ENCODE peak calls at places on chromosomes 4 and X, in ten cellular contexts. G is kidney epithelial cell, S is fibroblast of pulmonary artery, X is fibroblast of mammary gland, C is mammary epithelial cell, J is endodermal cell, P is left lung, I is fibroblast of lung, H is kidney, Z is neural crest cell. L is an unnamed sample.
A peak's percentile ranks its signal among the peaks of the same experiment; 100 is the strongest.

GRCh38 chrX:153408871-153409351 is 2.4 kb upstream of the ZFP92 start:
- DNase-seq in J (no peak), I (no peak), Z (no peak), C (no peak), X (no peak), G (no peak), S (no peak), H (no peak), P (no peak), L (no peak)

GRCh38 chr4:106305435-106306055 is 10.5 kb downstream of the TBCK start:
- DNase-seq in H (no peak), G (no peak), P (no peak), Z (no peak), X (no peak), I (no peak), J (no peak), C (no peak), S (no peak), L (no peak)

GRCh38 chrX:150405576-150405975 is 42.5 kb downstream of the MAMLD1 start:
- DNase-seq in Z (no peak), P (no peak), H (no peak), G (no peak), S (no peak), I (no peak), J (peak; percentile 68), C (no peak), X (no peak), L (no peak)

GRCh38 chr4:126405369-126405982 is 1090.7 kb downstream of the FAT4 start:
- DNase-seq in P (no peak), S (peak; percentile 64), C (peak; percentile 16), I (peak; percentile 24), G (no peak), J (no peak), H (no peak), X (peak; percentile 47), Z (no peak), L (no peak)

GRCh38 chrX:96453139-96453538 is 231.5 kb upstream of the DIAPH2 start:
- DNase-seq in H (no peak), I (no peak), P (no peak), X (no peak), C (no peak), Z (no peak), S (no peak), J (no peak), G (peak; percentile 32), L (no peak)

GRCh38 chr4:84151574-84151973 is 347.5 kb downstream of the NKX6-1 start:
- DNase-seq in J (no peak), H (no peak), S (no peak), C (no peak), Z (no peak), I (no peak), P (no peak), G (no peak), X (no peak), L (no peak)

GRCh38 chr4:26256016-26256415 is 64.8 kb upstream of the RBPJ start:
- DNase-seq in G (no peak), I (peak; percentile 31), X (peak; percentile 72), J (no peak), H (no peak), P (no peak), C (no peak), Z (no peak), S (no peak), L (no peak)

GRCh38 chr4:72900952-72901351 is 168.6 kb downstream of the COX18 start:
- DNase-seq in X (peak; percentile 45), I (peak; percentile 55), P (no peak), C (no peak), G (no peak), H (no peak), S (peak; percentile 37), Z (no peak), J (no peak), L (no peak)

GRCh38 chrX:72142094-72142843 is 10.6 kb upstream of the RTL5 start:
- DNase-seq in S (no peak), C (no peak), X (no peak), G (no peak), H (no peak), Z (peak; percentile 23), J (no peak), P (no peak), I (peak; percentile 60), L (no peak)

GRCh38 chrX:46447384-46447783 is 97.8 kb downstream of the ZNF674 start:
- DNase-seq in X (peak; percentile 18), P (no peak), C (no peak), I (peak; percentile 11), J (no peak), Z (no peak), H (no peak), S (peak; percentile 23), G (no peak), L (no peak)

GRCh38 chrX:42073468-42073867 is 150.1 kb upstream of the CASK start:
- DNase-seq in J (no peak), X (no peak), G (no peak), S (no peak), Z (no peak), C (no peak), I (no peak), H (no peak), P (no peak), L (no peak)

GRCh38 chrX:10259716-10260115 is 102.9 kb downstream of the CLCN4 start:
- DNase-seq in S (peak; percentile 45), C (no peak), G (no peak), X (peak; percentile 26), Z (no peak), P (no peak), I (peak; percentile 65), H (no peak), J (no peak), L (no peak)

GRCh38 chr4:94126669-94127068 is 81.0 kb upstream of the SMARCAD1 start:
- DNase-seq in Z (no peak), G (no peak), C (no peak), J (no peak), X (no peak), P (no peak), H (no peak), I (no peak), S (no peak), L (no peak)

GRCh38 chrX:31497086-31497485 is 425.2 kb upstream of the FTHL17 start:
- DNase-seq in C (peak; percentile 8), I (peak; percentile 71), J (no peak), G (no peak), H (no peak), S (peak; percentile 52), P (no peak), X (peak; percentile 50), Z (no peak), L (no peak)

GRCh38 chrX:75118296-75118695 is 37.8 kb downstream of the ABCB7 start:
- DNase-seq in J (no peak), S (no peak), C (no peak), X (peak; percentile 6), H (no peak), Z (no peak), I (no peak), P (no peak), G (no peak), L (no peak)

GRCh38 chr4:2045518-2045951 is 13.6 kb upstream of the NAT8L start:
- DNase-seq in G (no peak), X (no peak), Z (no peak), C (peak; percentile 26), J (no peak), I (peak; percentile 17), H (peak; percentile 45), S (no peak), P (no peak), L (no peak)

DNA sequence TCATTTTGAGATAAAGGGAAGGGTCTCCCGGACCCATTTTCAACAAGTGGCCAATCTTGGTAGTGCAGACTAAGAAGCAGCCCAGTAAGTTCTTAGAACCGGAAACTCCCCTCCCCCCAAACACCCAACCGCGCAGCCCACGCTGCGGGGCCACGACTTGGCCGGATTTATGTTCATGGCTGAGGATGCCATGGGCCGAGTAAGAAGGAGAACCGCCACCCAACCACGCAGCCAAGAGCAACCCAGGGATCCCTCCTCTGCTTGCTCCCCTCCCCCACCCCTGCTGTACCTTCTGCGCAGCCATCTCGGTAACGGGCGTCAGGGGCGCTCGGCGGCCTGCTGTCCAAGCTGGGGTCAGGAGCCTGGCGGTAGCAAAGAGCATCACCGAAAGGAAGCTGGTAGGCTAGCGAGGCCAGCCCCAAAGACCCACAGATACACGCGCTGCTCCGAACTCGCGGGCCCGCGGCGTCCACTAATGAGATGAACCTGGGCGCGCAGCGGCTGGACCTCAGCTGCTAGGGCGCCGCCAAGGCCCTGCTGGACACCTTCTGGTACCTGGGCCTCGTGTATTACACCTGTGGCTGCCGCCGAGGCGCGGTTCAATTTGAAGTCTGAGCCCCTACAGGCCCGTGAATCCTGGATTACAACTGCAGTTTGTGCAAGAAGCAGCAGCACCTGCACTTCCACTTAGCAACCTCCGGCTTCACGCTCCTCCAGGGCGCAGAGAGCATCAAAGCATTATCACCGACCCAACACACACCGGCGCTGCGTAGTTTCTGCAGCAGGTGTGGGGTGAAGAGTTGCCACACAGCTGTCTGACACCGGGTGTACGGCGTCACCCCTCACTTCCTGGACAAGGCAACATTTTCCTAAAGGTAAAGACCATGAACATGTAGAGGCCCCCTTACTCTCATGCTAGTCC is 63.4 kb downstream of the NUDT10 start:
- DNase-seq in J (peak; percentile 69), I (peak; percentile 6), X (no peak), P (peak; percentile 35), G (no peak), Z (no peak), H (peak; percentile 70), C (no peak), S (no peak), L (peak; percentile 20)
- TF ChIP-seq CTCF in J (peak; percentile 60), I (no peak), X (no peak), P (no peak), G (no peak), Z (peak; percentile 46), H (no peak), C (no peak), S (no peak), L (no peak)

DNA sequence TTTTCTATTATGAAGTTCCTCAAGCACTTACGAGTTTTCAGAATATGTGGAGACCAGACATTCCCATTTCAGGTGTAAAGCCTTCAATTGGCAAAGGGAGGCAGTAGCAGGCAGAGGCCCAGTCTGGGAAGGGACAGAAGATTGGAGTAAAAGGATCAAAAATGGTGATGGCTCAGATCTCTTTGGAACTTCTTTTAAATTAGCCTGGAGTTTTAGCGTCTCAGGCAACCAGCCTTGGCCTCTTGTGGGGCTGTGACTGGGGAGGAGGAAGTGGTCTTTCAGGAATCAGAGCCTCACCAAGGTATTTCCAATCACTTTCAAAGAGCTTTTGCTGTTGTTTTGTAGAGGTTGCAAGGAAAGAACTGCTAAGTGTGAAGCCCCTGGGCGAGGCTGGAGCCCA is 239.1 kb downstream of the FRAS1 start:
- DNase-seq in H (no peak), G (no peak), J (peak; percentile 52), P (no peak), Z (no peak), S (no peak), I (no peak), X (no peak), C (no peak), L (no peak)
- TF ChIP-seq CTCF in H (no peak), G (no peak), J (peak; percentile 48), P (no peak), Z (no peak), S (no peak), I (no peak), X (no peak), C (no peak), L (no peak)

GRCh38 chrX:58025979-58026378 is 115.7 kb upstream of the ZXDA start:
- DNase-seq in C (peak; percentile 9), S (peak; percentile 18), X (peak; percentile 40), I (peak; percentile 0), P (no peak), G (no peak), H (no peak), J (peak; percentile 50), Z (no peak), L (no peak)
- TF ChIP-seq CTCF in C (peak; percentile 76), S (peak; percentile 32), X (peak; percentile 56), I (peak; percentile 8), P (peak; percentile 27), G (peak; percentile 31), H (peak; percentile 41), J (peak; percentile 72), Z (peak; percentile 33), L (peak; percentile 17)

GRCh38 chrX:49627030-49627777 is 28.4 kb downstream of the GAGE1 start:
- DNase-seq in H (no peak), J (peak; percentile 77), Z (no peak), I (no peak), G (no peak), C (peak; percentile 1), P (no peak), X (peak; percentile 3), S (no peak), L (no peak)
- TF ChIP-seq CTCF in H (peak; percentile 16), J (peak; percentile 54), Z (peak; percentile 31), I (no peak), G (peak; percentile 33), C (no peak), P (no peak), X (peak; percentile 27), S (no peak), L (no peak)